ENCODE peak calls at places on chromosomes 11 and 22, in eight cellular contexts. One of them, this sample, is unnamed.

GRCh38 chr22:18044548-18045271 is 20.3 kb upstream of the MICAL3 start:
- DNase-seq in HL-60: no peak
- DNase-seq in AG09309: no peak
- DNase-seq in cardiac fibroblast: peak
- DNase-seq in CD8-positive, alpha-beta T cell: no peak
- DNase-seq in astrocyte of the spinal cord: peak
- DNase-seq in cardiac muscle cell: no peak
- DNase-seq in hepatocyte: no peak
- DNase-seq in this sample: no peak

GRCh38 chr11:109772846-109773400 is 320.3 kb upstream of the ZC3H12C start:
- DNase-seq in HL-60: no peak
- DNase-seq in AG09309: no peak
- DNase-seq in cardiac fibroblast: no peak
- DNase-seq in CD8-positive, alpha-beta T cell: no peak
- DNase-seq in astrocyte of the spinal cord: no peak
- DNase-seq in cardiac muscle cell: no peak
- DNase-seq in hepatocyte: no peak
- DNase-seq in this sample: no peak

GRCh38 chr11:16468735-16469446 is 112.5 kb upstream of the SOX6 start:
- DNase-seq in HL-60: no peak
- DNase-seq in AG09309: no peak
- DNase-seq in cardiac fibroblast: no peak
- DNase-seq in CD8-positive, alpha-beta T cell: no peak
- DNase-seq in astrocyte of the spinal cord: no peak
- DNase-seq in cardiac muscle cell: no peak
- DNase-seq in hepatocyte: no peak
- DNase-seq in this sample: no peak

GRCh38 chr11:70100791-70101190 is 22.7 kb downstream of the ANO1 start:
- DNase-seq in HL-60: no peak
- DNase-seq in AG09309: no peak
- DNase-seq in cardiac fibroblast: no peak
- DNase-seq in CD8-positive, alpha-beta T cell: no peak
- DNase-seq in astrocyte of the spinal cord: no peak
- DNase-seq in cardiac muscle cell: no peak
- DNase-seq in hepatocyte: no peak
- DNase-seq in this sample: no peak

GRCh38 chr22:50027639-50028537 is 15.3 kb upstream of the IL17REL start:
- DNase-seq in HL-60: peak
- DNase-seq in AG09309: no peak
- DNase-seq in cardiac fibroblast: no peak
- DNase-seq in CD8-positive, alpha-beta T cell: no peak
- DNase-seq in astrocyte of the spinal cord: no peak
- DNase-seq in cardiac muscle cell: no peak
- DNase-seq in hepatocyte: peak
- DNase-seq in this sample: no peak

GRCh38 chr11:69501891-69502860 is 20.7 kb downstream of the LINC01488 start:
- DNase-seq in HL-60: no peak
- DNase-seq in AG09309: no peak
- DNase-seq in cardiac fibroblast: no peak
- DNase-seq in CD8-positive, alpha-beta T cell: no peak
- DNase-seq in astrocyte of the spinal cord: no peak
- DNase-seq in cardiac muscle cell: no peak
- DNase-seq in hepatocyte: no peak
- DNase-seq in this sample: no peak

GRCh38 chr22:31897842-31898241 is 46.5 kb upstream of the YWHAH start:
- DNase-seq in HL-60: no peak
- DNase-seq in AG09309: no peak
- DNase-seq in cardiac fibroblast: no peak
- DNase-seq in CD8-positive, alpha-beta T cell: no peak
- DNase-seq in astrocyte of the spinal cord: no peak
- DNase-seq in cardiac muscle cell: no peak
- DNase-seq in hepatocyte: no peak
- DNase-seq in this sample: no peak

GRCh38 chr11:115439385-115439784 is 64.8 kb downstream of the CADM1 start:
- DNase-seq in HL-60: no peak
- DNase-seq in AG09309: no peak
- DNase-seq in cardiac fibroblast: peak
- DNase-seq in CD8-positive, alpha-beta T cell: no peak
- DNase-seq in astrocyte of the spinal cord: peak
- DNase-seq in cardiac muscle cell: no peak
- DNase-seq in hepatocyte: no peak
- DNase-seq in this sample: peak

GRCh38 chr11:44528103-44528502 is 37.4 kb upstream of the CD82 start:
- DNase-seq in HL-60: no peak
- DNase-seq in AG09309: no peak
- DNase-seq in cardiac fibroblast: no peak
- DNase-seq in CD8-positive, alpha-beta T cell: no peak
- DNase-seq in astrocyte of the spinal cord: no peak
- DNase-seq in cardiac muscle cell: no peak
- DNase-seq in hepatocyte: peak
- DNase-seq in this sample: no peak

GRCh38 chr11:4181780-4182721 is 87.5 kb downstream of the RRM1 start:
- DNase-seq in HL-60: peak
- DNase-seq in AG09309: no peak
- DNase-seq in cardiac fibroblast: peak
- DNase-seq in CD8-positive, alpha-beta T cell: no peak
- DNase-seq in astrocyte of the spinal cord: peak
- DNase-seq in cardiac muscle cell: peak
- DNase-seq in hepatocyte: peak
- DNase-seq in this sample: no peak

GRCh38 chr11:57598831-57599155 is 1.3 kb downstream of the SERPING1 start:
- DNase-seq in HL-60: no peak
- DNase-seq in AG09309: no peak
- DNase-seq in cardiac fibroblast: peak
- DNase-seq in CD8-positive, alpha-beta T cell: no peak
- DNase-seq in astrocyte of the spinal cord: no peak
- DNase-seq in cardiac muscle cell: no peak
- DNase-seq in hepatocyte: peak
- DNase-seq in this sample: no peak

GRCh38 chr11:76380161-76380976 is 563 bp downstream of the THAP12 start:
- DNase-seq in HL-60: peak
- DNase-seq in AG09309: no peak
- DNase-seq in cardiac fibroblast: peak
- DNase-seq in CD8-positive, alpha-beta T cell: peak
- DNase-seq in astrocyte of the spinal cord: peak
- DNase-seq in cardiac muscle cell: peak
- DNase-seq in hepatocyte: no peak
- DNase-seq in this sample: no peak

GRCh38 chr11:122791836-122792235 is 46.5 kb upstream of the CRTAM start:
- DNase-seq in HL-60: no peak
- DNase-seq in AG09309: no peak
- DNase-seq in cardiac fibroblast: peak
- DNase-seq in CD8-positive, alpha-beta T cell: no peak
- DNase-seq in astrocyte of the spinal cord: peak
- DNase-seq in cardiac muscle cell: no peak
- DNase-seq in hepatocyte: peak
- DNase-seq in this sample: no peak

GRCh38 chr11:26193714-26194373 is 138.1 kb upstream of the ANO3 start:
- DNase-seq in HL-60: no peak
- DNase-seq in AG09309: no peak
- DNase-seq in cardiac fibroblast: no peak
- DNase-seq in CD8-positive, alpha-beta T cell: no peak
- DNase-seq in astrocyte of the spinal cord: no peak
- DNase-seq in cardiac muscle cell: no peak
- DNase-seq in hepatocyte: peak
- DNase-seq in this sample: no peak

GRCh38 chr11:63985812-63986155 is 454 bp upstream of the OTUB1 start:
- DNase-seq in HL-60: peak
- DNase-seq in AG09309: no peak
- DNase-seq in cardiac fibroblast: no peak
- DNase-seq in CD8-positive, alpha-beta T cell: peak
- DNase-seq in astrocyte of the spinal cord: no peak
- DNase-seq in cardiac muscle cell: no peak
- DNase-seq in hepatocyte: no peak
- DNase-seq in this sample: no peak

GRCh38 chr11:70509476-70509875 is 111.1 kb downstream of the CTTN start:
- DNase-seq in HL-60: no peak
- DNase-seq in AG09309: no peak
- DNase-seq in cardiac fibroblast: no peak
- DNase-seq in CD8-positive, alpha-beta T cell: no peak
- DNase-seq in astrocyte of the spinal cord: no peak
- DNase-seq in cardiac muscle cell: no peak
- DNase-seq in hepatocyte: no peak
- DNase-seq in this sample: no peak

GRCh38 chr11:65498977-65499712 is at the start of gene MALAT1:
- DNase-seq in HL-60: peak
- DNase-seq in AG09309: no peak
- DNase-seq in cardiac fibroblast: peak
- DNase-seq in CD8-positive, alpha-beta T cell: peak
- DNase-seq in astrocyte of the spinal cord: peak
- DNase-seq in cardiac muscle cell: peak
- DNase-seq in hepatocyte: peak
- DNase-seq in this sample: peak

GRCh38 chr22:48576333-48577013 is 1251.2 kb downstream of the BRD1 start:
- DNase-seq in HL-60: no peak
- DNase-seq in AG09309: no peak
- DNase-seq in cardiac fibroblast: no peak
- DNase-seq in CD8-positive, alpha-beta T cell: no peak
- DNase-seq in astrocyte of the spinal cord: no peak
- DNase-seq in cardiac muscle cell: peak
- DNase-seq in hepatocyte: peak
- DNase-seq in this sample: no peak

GRCh38 chr22:48575567-48576332 is 1251.9 kb downstream of the BRD1 start:
- DNase-seq in HL-60: no peak
- DNase-seq in AG09309: no peak
- DNase-seq in cardiac fibroblast: no peak
- DNase-seq in CD8-positive, alpha-beta T cell: no peak
- DNase-seq in astrocyte of the spinal cord: no peak
- DNase-seq in cardiac muscle cell: no peak
- DNase-seq in hepatocyte: peak
- DNase-seq in this sample: no peak

GRCh38 chr22:48577691-48578090 is 1250.0 kb downstream of the BRD1 start:
- DNase-seq in HL-60: no peak
- DNase-seq in AG09309: no peak
- DNase-seq in cardiac fibroblast: no peak
- DNase-seq in CD8-positive, alpha-beta T cell: no peak
- DNase-seq in astrocyte of the spinal cord: no peak
- DNase-seq in cardiac muscle cell: no peak
- DNase-seq in hepatocyte: no peak
- DNase-seq in this sample: no peak

GRCh38 chr22:48578138-48579034 is 1249.3 kb downstream of the BRD1 start:
- DNase-seq in HL-60: no peak
- DNase-seq in AG09309: no peak
- DNase-seq in cardiac fibroblast: no peak
- DNase-seq in CD8-positive, alpha-beta T cell: no peak
- DNase-seq in astrocyte of the spinal cord: no peak
- DNase-seq in cardiac muscle cell: peak
- DNase-seq in hepatocyte: no peak
- DNase-seq in this sample: no peak

GRCh38 chr22:48577014-48577690 is 1250.5 kb downstream of the BRD1 start:
- DNase-seq in HL-60: no peak
- DNase-seq in AG09309: no peak
- DNase-seq in cardiac fibroblast: no peak
- DNase-seq in CD8-positive, alpha-beta T cell: no peak
- DNase-seq in astrocyte of the spinal cord: no peak
- DNase-seq in cardiac muscle cell: peak
- DNase-seq in hepatocyte: peak
- DNase-seq in this sample: no peak
- TF ChIP-seq CTCF in HL-60: no peak
- TF ChIP-seq CTCF in AG09309: no peak
- TF ChIP-seq CTCF in cardiac fibroblast: no peak
- TF ChIP-seq CTCF in CD8-positive, alpha-beta T cell: no peak
- TF ChIP-seq CTCF in astrocyte of the spinal cord: no peak
- TF ChIP-seq CTCF in cardiac muscle cell: no peak
- TF ChIP-seq CTCF in hepatocyte: peak
- TF ChIP-seq CTCF in this sample: no peak

GRCh38 chr22:43723816-43724215 is 88.3 kb downstream of the EFCAB6 start:
- DNase-seq in HL-60: no peak
- DNase-seq in AG09309: no peak
- DNase-seq in cardiac fibroblast: peak
- DNase-seq in CD8-positive, alpha-beta T cell: no peak
- DNase-seq in astrocyte of the spinal cord: peak
- DNase-seq in cardiac muscle cell: no peak
- DNase-seq in hepatocyte: no peak
- DNase-seq in this sample: peak

GRCh38 chr22:43720718-43721117 is 91.4 kb downstream of the EFCAB6 start:
- DNase-seq in HL-60: no peak
- DNase-seq in AG09309: no peak
- DNase-seq in cardiac fibroblast: no peak
- DNase-seq in CD8-positive, alpha-beta T cell: no peak
- DNase-seq in astrocyte of the spinal cord: no peak
- DNase-seq in cardiac muscle cell: no peak
- DNase-seq in hepatocyte: no peak
- DNase-seq in this sample: no peak

GRCh38 chr22:43722444-43722843 is 89.7 kb downstream of the EFCAB6 start:
- DNase-seq in HL-60: no peak
- DNase-seq in AG09309: no peak
- DNase-seq in cardiac fibroblast: no peak
- DNase-seq in CD8-positive, alpha-beta T cell: no peak
- DNase-seq in astrocyte of the spinal cord: no peak
- DNase-seq in cardiac muscle cell: no peak
- DNase-seq in hepatocyte: no peak
- DNase-seq in this sample: no peak

GRCh38 chr22:43726964-43727543 is 85.1 kb downstream of the EFCAB6 start:
- DNase-seq in HL-60: no peak
- DNase-seq in AG09309: no peak
- DNase-seq in cardiac fibroblast: no peak
- DNase-seq in CD8-positive, alpha-beta T cell: no peak
- DNase-seq in astrocyte of the spinal cord: no peak
- DNase-seq in cardiac muscle cell: no peak
- DNase-seq in hepatocyte: no peak
- DNase-seq in this sample: no peak

DNA sequence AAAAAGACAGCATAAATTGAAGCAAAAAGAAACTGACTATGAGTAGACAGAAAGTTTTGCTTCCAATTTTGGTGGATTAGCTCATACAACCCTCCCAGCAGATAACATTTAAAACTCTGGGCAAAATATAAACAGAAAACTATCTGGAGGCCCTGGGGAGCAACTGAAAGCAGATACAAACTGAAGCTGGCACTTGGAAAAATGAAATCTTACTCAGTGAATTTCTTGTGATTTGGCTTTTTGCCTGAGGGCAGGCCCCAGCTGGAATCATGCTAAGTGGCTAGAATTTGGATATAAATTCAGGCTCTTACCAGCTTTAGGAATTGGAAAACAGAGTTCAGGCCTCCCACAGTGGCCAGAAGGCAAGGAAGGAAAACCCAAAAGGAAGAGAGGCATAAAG is 85.8 kb downstream of the EFCAB6 start:
- DNase-seq in HL-60: no peak
- DNase-seq in AG09309: no peak
- DNase-seq in cardiac fibroblast: no peak
- DNase-seq in CD8-positive, alpha-beta T cell: no peak
- DNase-seq in astrocyte of the spinal cord: no peak
- DNase-seq in cardiac muscle cell: no peak
- DNase-seq in hepatocyte: no peak
- DNase-seq in this sample: peak
- H3K4me3 ChIP-seq in HL-60: no peak
- H3K4me3 ChIP-seq in AG09309: no peak
- H3K4me3 ChIP-seq in cardiac fibroblast: no peak
- H3K4me3 ChIP-seq in CD8-positive, alpha-beta T cell: no peak
- H3K4me3 ChIP-seq in astrocyte of the spinal cord: no peak
- H3K4me3 ChIP-seq in cardiac muscle cell: no peak
- H3K4me3 ChIP-seq in hepatocyte: no peak
- H3K4me3 ChIP-seq in this sample: no peak

GRCh38 chr22:45768490-45768889 is 96.9 kb downstream of the ATXN10 start:
- DNase-seq in HL-60: no peak
- DNase-seq in AG09309: no peak
- DNase-seq in cardiac fibroblast: no peak
- DNase-seq in CD8-positive, alpha-beta T cell: no peak
- DNase-seq in astrocyte of the spinal cord: no peak
- DNase-seq in cardiac muscle cell: no peak
- DNase-seq in hepatocyte: no peak
- DNase-seq in this sample: no peak
- TF ChIP-seq CTCF in HL-60: no peak
- TF ChIP-seq CTCF in AG09309: no peak
- TF ChIP-seq CTCF in cardiac fibroblast: no peak
- TF ChIP-seq CTCF in CD8-positive, alpha-beta T cell: no peak
- TF ChIP-seq CTCF in astrocyte of the spinal cord: no peak
- TF ChIP-seq CTCF in cardiac muscle cell: no peak
- TF ChIP-seq CTCF in hepatocyte: no peak
- TF ChIP-seq CTCF in this sample: no peak

GRCh38 chr11:120248551-120249278 is 8.8 kb downstream of the POU2F3 start:
- DNase-seq in HL-60: no peak
- DNase-seq in AG09309: peak
- DNase-seq in cardiac fibroblast: peak
- DNase-seq in CD8-positive, alpha-beta T cell: no peak
- DNase-seq in astrocyte of the spinal cord: peak
- DNase-seq in cardiac muscle cell: no peak
- DNase-seq in hepatocyte: no peak
- DNase-seq in this sample: peak
- H3K4me3 ChIP-seq in HL-60: no peak
- H3K4me3 ChIP-seq in AG09309: no peak
- H3K4me3 ChIP-seq in cardiac fibroblast: no peak
- H3K4me3 ChIP-seq in CD8-positive, alpha-beta T cell: no peak
- H3K4me3 ChIP-seq in astrocyte of the spinal cord: no peak
- H3K4me3 ChIP-seq in cardiac muscle cell: no peak
- H3K4me3 ChIP-seq in hepatocyte: no peak
- H3K4me3 ChIP-seq in this sample: no peak

This sample was measured in astrocyte of the cerebellum.